ENCODE peak calls at places on chromosomes 11 and 22, in seven cellular contexts. One of them, this sample, is unnamed.

GRCh38 chr11:47400813-47401279 is 7.5 kb upstream of the SLC39A13 start:
- DNase-seq in fibroblast of pulmonary artery: no peak
- DNase-seq in psoas muscle: peak; percentile 28
- DNase-seq in sigmoid colon: no peak
- DNase-seq in cardiac muscle cell: no peak
- DNase-seq in left ventricle myocardium inferior: no peak
- DNase-seq in BJ: no peak
- DNase-seq in this sample: no peak

GRCh38 chr11:86702387-86702983 is 30.1 kb upstream of the ME3 start:
- DNase-seq in fibroblast of pulmonary artery: no peak
- DNase-seq in psoas muscle: no peak
- DNase-seq in sigmoid colon: no peak
- DNase-seq in cardiac muscle cell: no peak
- DNase-seq in left ventricle myocardium inferior: no peak
- DNase-seq in BJ: no peak
- DNase-seq in this sample: no peak

GRCh38 chr11:11789735-11790369 is 51.9 kb upstream of the USP47 start:
- DNase-seq in fibroblast of pulmonary artery: peak; percentile 47
- DNase-seq in psoas muscle: no peak
- DNase-seq in sigmoid colon: no peak
- DNase-seq in cardiac muscle cell: peak; percentile 38
- DNase-seq in left ventricle myocardium inferior: no peak
- DNase-seq in BJ: no peak
- DNase-seq in this sample: peak; percentile 56

GRCh38 chr11:67996622-67997459 is 7.1 kb downstream of the UNC93B1 start:
- DNase-seq in fibroblast of pulmonary artery: peak; percentile 39
- DNase-seq in psoas muscle: peak; percentile 80
- DNase-seq in sigmoid colon: no peak
- DNase-seq in cardiac muscle cell: peak; percentile 54
- DNase-seq in left ventricle myocardium inferior: peak; percentile 58
- DNase-seq in BJ: no peak
- DNase-seq in this sample: peak; percentile 27

GRCh38 chr11:33827206-33827605 is 52.9 kb upstream of the FBXO3 start:
- DNase-seq in fibroblast of pulmonary artery: no peak
- DNase-seq in psoas muscle: no peak
- DNase-seq in sigmoid colon: no peak
- DNase-seq in cardiac muscle cell: no peak
- DNase-seq in left ventricle myocardium inferior: no peak
- DNase-seq in BJ: no peak
- DNase-seq in this sample: no peak

GRCh38 chr22:50192056-50192824 is 6.5 kb downstream of the TRABD start:
- DNase-seq in fibroblast of pulmonary artery: no peak
- DNase-seq in psoas muscle: no peak
- DNase-seq in sigmoid colon: no peak
- DNase-seq in cardiac muscle cell: no peak
- DNase-seq in left ventricle myocardium inferior: no peak
- DNase-seq in BJ: no peak
- DNase-seq in this sample: peak; percentile 24

GRCh38 chr11:16603245-16603644 is 135.2 kb upstream of the C11orf58 start:
- DNase-seq in fibroblast of pulmonary artery: no peak
- DNase-seq in psoas muscle: peak; percentile 64
- DNase-seq in sigmoid colon: no peak
- DNase-seq in cardiac muscle cell: no peak
- DNase-seq in left ventricle myocardium inferior: no peak
- DNase-seq in BJ: no peak
- DNase-seq in this sample: no peak

GRCh38 chr22:50071432-50072166 is 13.5 kb upstream of the TTLL8 start:
- DNase-seq in fibroblast of pulmonary artery: no peak
- DNase-seq in psoas muscle: no peak
- DNase-seq in sigmoid colon: no peak
- DNase-seq in cardiac muscle cell: no peak
- DNase-seq in left ventricle myocardium inferior: no peak
- DNase-seq in BJ: no peak
- DNase-seq in this sample: no peak

GRCh38 chr22:49826603-49827306 is 918 bp downstream of the BRD1 start:
- DNase-seq in fibroblast of pulmonary artery: peak; percentile 46
- DNase-seq in psoas muscle: peak; percentile 78
- DNase-seq in sigmoid colon: peak; percentile 82
- DNase-seq in cardiac muscle cell: peak; percentile 57
- DNase-seq in left ventricle myocardium inferior: peak; percentile 55
- DNase-seq in BJ: no peak
- DNase-seq in this sample: peak; percentile 66

GRCh38 chr22:35510481-35510934 is 30.1 kb upstream of the RASD2 start:
- DNase-seq in fibroblast of pulmonary artery: no peak
- DNase-seq in psoas muscle: no peak
- DNase-seq in sigmoid colon: no peak
- DNase-seq in cardiac muscle cell: no peak
- DNase-seq in left ventricle myocardium inferior: no peak
- DNase-seq in BJ: no peak
- DNase-seq in this sample: no peak

GRCh38 chr11:93541884-93542752 is 1.1 kb downstream of the SMCO4 start:
- DNase-seq in fibroblast of pulmonary artery: peak; percentile 47
- DNase-seq in psoas muscle: no peak
- DNase-seq in sigmoid colon: peak; percentile 78
- DNase-seq in cardiac muscle cell: peak; percentile 39
- DNase-seq in left ventricle myocardium inferior: peak; percentile 45
- DNase-seq in BJ: no peak
- DNase-seq in this sample: peak; percentile 68

GRCh38 chr22:38202437-38203089 is 769 bp downstream of the MAFF start:
- DNase-seq in fibroblast of pulmonary artery: peak; percentile 94
- DNase-seq in psoas muscle: peak; percentile 96
- DNase-seq in sigmoid colon: peak; percentile 97
- DNase-seq in cardiac muscle cell: peak; percentile 94
- DNase-seq in left ventricle myocardium inferior: peak; percentile 89
- DNase-seq in BJ: no peak
- DNase-seq in this sample: peak; percentile 93

GRCh38 chr11:111604392-111605009 is 2.3 kb downstream of the SIK2 start:
- DNase-seq in fibroblast of pulmonary artery: peak; percentile 57
- DNase-seq in psoas muscle: no peak
- DNase-seq in sigmoid colon: no peak
- DNase-seq in cardiac muscle cell: peak; percentile 62
- DNase-seq in left ventricle myocardium inferior: no peak
- DNase-seq in BJ: no peak
- DNase-seq in this sample: no peak

GRCh38 chr11:19577849-19578619 is 134.6 kb upstream of the NAV2 start:
- DNase-seq in fibroblast of pulmonary artery: peak; percentile 88
- DNase-seq in psoas muscle: peak; percentile 66
- DNase-seq in sigmoid colon: peak; percentile 96
- DNase-seq in cardiac muscle cell: peak; percentile 85
- DNase-seq in left ventricle myocardium inferior: peak; percentile 48
- DNase-seq in BJ: peak; percentile 85
- DNase-seq in this sample: peak; percentile 53

GRCh38 chr22:46866591-46866990 is 104.1 kb downstream of the TBC1D22A start:
- DNase-seq in fibroblast of pulmonary artery: peak; percentile 74
- DNase-seq in psoas muscle: no peak
- DNase-seq in sigmoid colon: no peak
- DNase-seq in cardiac muscle cell: peak; percentile 45
- DNase-seq in left ventricle myocardium inferior: no peak
- DNase-seq in BJ: no peak
- DNase-seq in this sample: peak; percentile 92

GRCh38 chr22:36455571-36456458 is 25.6 kb downstream of the TXN2 start:
- DNase-seq in fibroblast of pulmonary artery: no peak
- DNase-seq in psoas muscle: peak; percentile 57
- DNase-seq in sigmoid colon: no peak
- DNase-seq in cardiac muscle cell: no peak
- DNase-seq in left ventricle myocardium inferior: no peak
- DNase-seq in BJ: no peak
- DNase-seq in this sample: no peak

GRCh38 chr11:35822815-35823495 is 120.9 kb upstream of the LDLRAD3 start:
- DNase-seq in fibroblast of pulmonary artery: peak; percentile 15
- DNase-seq in psoas muscle: no peak
- DNase-seq in sigmoid colon: no peak
- DNase-seq in cardiac muscle cell: no peak
- DNase-seq in left ventricle myocardium inferior: no peak
- DNase-seq in BJ: no peak
- DNase-seq in this sample: peak; percentile 16

GRCh38 chr11:120956710-120957500 is 67.0 kb upstream of the TBCEL start:
- DNase-seq in fibroblast of pulmonary artery: no peak
- DNase-seq in psoas muscle: no peak
- DNase-seq in sigmoid colon: no peak
- DNase-seq in cardiac muscle cell: no peak
- DNase-seq in left ventricle myocardium inferior: no peak
- DNase-seq in BJ: no peak
- DNase-seq in this sample: no peak

GRCh38 chr11:120954381-120954780 is 69.5 kb upstream of the TBCEL start:
- DNase-seq in fibroblast of pulmonary artery: no peak
- DNase-seq in psoas muscle: no peak
- DNase-seq in sigmoid colon: no peak
- DNase-seq in cardiac muscle cell: no peak
- DNase-seq in left ventricle myocardium inferior: no peak
- DNase-seq in BJ: no peak
- DNase-seq in this sample: no peak

GRCh38 chr11:120953230-120953558 is 70.7 kb upstream of the TBCEL start:
- DNase-seq in fibroblast of pulmonary artery: no peak
- DNase-seq in psoas muscle: no peak
- DNase-seq in sigmoid colon: no peak
- DNase-seq in cardiac muscle cell: no peak
- DNase-seq in left ventricle myocardium inferior: no peak
- DNase-seq in BJ: no peak
- DNase-seq in this sample: no peak

GRCh38 chr11:120950880-120951279 is 73.0 kb upstream of the TBCEL start:
- DNase-seq in fibroblast of pulmonary artery: no peak
- DNase-seq in psoas muscle: no peak
- DNase-seq in sigmoid colon: no peak
- DNase-seq in cardiac muscle cell: no peak
- DNase-seq in left ventricle myocardium inferior: no peak
- DNase-seq in BJ: no peak
- DNase-seq in this sample: no peak

DNA sequence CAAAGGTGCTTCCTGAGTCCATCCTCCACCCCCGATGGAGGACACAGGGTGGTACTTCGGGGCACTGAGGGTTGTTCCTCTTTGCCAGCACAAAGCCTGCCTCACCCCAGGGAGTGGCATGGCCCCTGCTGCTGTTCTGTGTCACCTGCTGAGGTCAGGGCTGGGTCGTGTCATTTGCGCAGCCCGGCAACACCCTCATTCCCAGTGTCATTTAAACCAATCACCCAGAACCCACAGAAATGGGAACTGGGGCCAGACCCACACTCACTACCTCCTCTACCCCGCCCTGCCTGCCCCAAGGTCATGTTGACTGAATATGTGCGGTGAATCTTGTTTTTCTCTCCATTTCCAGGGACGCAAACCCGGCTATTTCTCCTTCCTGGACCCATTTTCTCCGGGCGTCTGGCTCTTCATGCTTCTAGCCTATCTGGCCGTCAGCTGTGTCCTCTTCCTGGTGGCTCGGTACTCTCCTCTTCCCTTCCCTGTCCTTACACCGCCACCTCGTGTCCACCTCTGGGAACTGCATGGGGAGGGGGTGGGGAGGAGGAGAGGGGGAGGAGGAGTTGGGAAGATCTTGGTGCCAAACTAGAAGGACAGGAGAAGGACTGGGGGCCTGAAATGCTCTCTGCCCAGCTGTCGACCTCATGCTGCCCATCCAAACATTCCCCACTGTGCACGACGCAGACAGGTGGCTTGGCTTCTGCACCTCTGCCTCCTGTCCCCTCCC is 71.2 kb upstream of the TBCEL start:
- DNase-seq in fibroblast of pulmonary artery: peak; percentile 77
- DNase-seq in psoas muscle: peak; percentile 83
- DNase-seq in sigmoid colon: peak; percentile 79
- DNase-seq in cardiac muscle cell: peak; percentile 83
- DNase-seq in left ventricle myocardium inferior: peak; percentile 64
- DNase-seq in BJ: no peak
- DNase-seq in this sample: peak; percentile 49
- H3K4me3 ChIP-seq in fibroblast of pulmonary artery: no peak overlapping the region
- H3K4me3 ChIP-seq in psoas muscle: peak overlapping the region; percentile 30
- H3K4me3 ChIP-seq in sigmoid colon: peak overlapping the region; percentile 13
- H3K4me3 ChIP-seq in cardiac muscle cell: no peak overlapping the region
- H3K4me3 ChIP-seq in left ventricle myocardium inferior: peak overlapping the region; percentile 44
- H3K4me3 ChIP-seq in BJ: no peak overlapping the region
- H3K4me3 ChIP-seq in this sample: no peak overlapping the region

GRCh38 chr11:66467034-66467659 is 442 bp downstream of the PELI3 start:
- DNase-seq in fibroblast of pulmonary artery: peak; percentile 38
- DNase-seq in psoas muscle: peak; percentile 76
- DNase-seq in sigmoid colon: no peak
- DNase-seq in cardiac muscle cell: peak; percentile 51
- DNase-seq in left ventricle myocardium inferior: no peak
- DNase-seq in BJ: no peak
- DNase-seq in this sample: peak; percentile 31
- TF ChIP-seq CTCF in fibroblast of pulmonary artery: no peak
- TF ChIP-seq CTCF in psoas muscle: peak; percentile 35
- TF ChIP-seq CTCF in sigmoid colon: no peak
- TF ChIP-seq CTCF in cardiac muscle cell: peak; percentile 33
- TF ChIP-seq CTCF in left ventricle myocardium inferior: peak; percentile 52
- TF ChIP-seq CTCF in BJ: peak; percentile 19
- TF ChIP-seq CTCF in this sample: peak; percentile 20

GRCh38 chr11:118151421-118151820 is 1.2 kb downstream of the SCN4B start:
- DNase-seq in fibroblast of pulmonary artery: no peak
- DNase-seq in psoas muscle: no peak
- DNase-seq in sigmoid colon: no peak
- DNase-seq in cardiac muscle cell: no peak
- DNase-seq in left ventricle myocardium inferior: no peak
- DNase-seq in BJ: no peak
- DNase-seq in this sample: no peak
- H3K4me3 ChIP-seq in fibroblast of pulmonary artery: no peak overlapping the region
- H3K4me3 ChIP-seq in psoas muscle: peak overlapping the region; percentile 70
- H3K4me3 ChIP-seq in sigmoid colon: no peak overlapping the region
- H3K4me3 ChIP-seq in cardiac muscle cell: no peak overlapping the region
- H3K4me3 ChIP-seq in left ventricle myocardium inferior: peak overlapping the region; percentile 75
- H3K4me3 ChIP-seq in BJ: no peak overlapping the region
- H3K4me3 ChIP-seq in this sample: no peak overlapping the region

GRCh38 chr22:17118342-17118741 is 2.8 kb downstream of the TMEM121B start:
- DNase-seq in fibroblast of pulmonary artery: no peak
- DNase-seq in psoas muscle: no peak
- DNase-seq in sigmoid colon: no peak
- DNase-seq in cardiac muscle cell: no peak
- DNase-seq in left ventricle myocardium inferior: no peak
- DNase-seq in BJ: no peak
- DNase-seq in this sample: no peak

GRCh38 chr22:17120711-17121234 is 387 bp downstream of the TMEM121B start:
- DNase-seq in fibroblast of pulmonary artery: no peak
- DNase-seq in psoas muscle: peak; percentile 55
- DNase-seq in sigmoid colon: no peak
- DNase-seq in cardiac muscle cell: no peak
- DNase-seq in left ventricle myocardium inferior: no peak
- DNase-seq in BJ: no peak
- DNase-seq in this sample: peak; percentile 40

GRCh38 chr22:17117890-17118289 is 3.3 kb downstream of the TMEM121B start:
- DNase-seq in fibroblast of pulmonary artery: no peak
- DNase-seq in psoas muscle: no peak
- DNase-seq in sigmoid colon: no peak
- DNase-seq in cardiac muscle cell: no peak
- DNase-seq in left ventricle myocardium inferior: no peak
- DNase-seq in BJ: no peak
- DNase-seq in this sample: no peak

GRCh38 chr22:17120281-17120680 is 879 bp downstream of the TMEM121B start:
- DNase-seq in fibroblast of pulmonary artery: peak; percentile 53
- DNase-seq in psoas muscle: peak; percentile 82
- DNase-seq in sigmoid colon: no peak
- DNase-seq in cardiac muscle cell: peak; percentile 53
- DNase-seq in left ventricle myocardium inferior: peak; percentile 55
- DNase-seq in BJ: no peak
- DNase-seq in this sample: peak; percentile 16

GRCh38 chr22:17119481-17120202 is 1.5 kb downstream of the TMEM121B start:
- DNase-seq in fibroblast of pulmonary artery: no peak
- DNase-seq in psoas muscle: peak; percentile 80
- DNase-seq in sigmoid colon: no peak
- DNase-seq in cardiac muscle cell: peak; percentile 38
- DNase-seq in left ventricle myocardium inferior: peak; percentile 45
- DNase-seq in BJ: no peak
- DNase-seq in this sample: no peak
- TF ChIP-seq CTCF in fibroblast of pulmonary artery: no peak
- TF ChIP-seq CTCF in psoas muscle: peak; percentile 56
- TF ChIP-seq CTCF in sigmoid colon: no peak
- TF ChIP-seq CTCF in cardiac muscle cell: peak; percentile 37
- TF ChIP-seq CTCF in left ventricle myocardium inferior: peak; percentile 64
- TF ChIP-seq CTCF in BJ: no peak
- TF ChIP-seq CTCF in this sample: no peak

GRCh38 chr11:692824-693414 is 2.1 kb downstream of the DEAF1 start:
- DNase-seq in fibroblast of pulmonary artery: no peak
- DNase-seq in psoas muscle: no peak
- DNase-seq in sigmoid colon: no peak
- DNase-seq in cardiac muscle cell: no peak
- DNase-seq in left ventricle myocardium inferior: no peak
- DNase-seq in BJ: no peak
- DNase-seq in this sample: peak; percentile 50
- H3K4me3 ChIP-seq in fibroblast of pulmonary artery: peak overlapping the region; percentile 63
- H3K4me3 ChIP-seq in psoas muscle: peak overlapping the region; percentile 95
- H3K4me3 ChIP-seq in sigmoid colon: no peak overlapping the region
- H3K4me3 ChIP-seq in cardiac muscle cell: no peak overlapping the region
- H3K4me3 ChIP-seq in left ventricle myocardium inferior: peak overlapping the region; percentile 89
- H3K4me3 ChIP-seq in BJ: peak overlapping the region; percentile 54
- H3K4me3 ChIP-seq in this sample: peak overlapping the region; percentile 52

This sample was measured in foreskin fibroblast.